ENCODE peak calls at places on chromosome 14, in six cellular contexts. T is SK-N-SH; U is fibroblast of lung; H is ovary; M is naive thymus-derived CD4-positive, alpha-beta T cell; C is CD8-positive, alpha-beta memory T cell. J is an unnamed sample. For H3K4me1 and H3K36me3, the result is how much of the 10 kb centered on the place peaks cover.

GRCh38 chr14:103078420-103078749 is 5.6 kb upstream of the LBHD2 start:
- DNase-seq in U (peak), M (peak), T (peak), C (peak), H (peak), J (peak)

GRCh38 chr14:88168498-88169165 is 154.4 kb downstream of the KCNK10 start:
- DNase-seq in U (peak), H (no peak), M (peak), C (peak), T (peak), J (peak)

GRCh38 chr14:39442293-39442692 is 10.1 kb upstream of the FBXO33 start:
- DNase-seq in M (no peak), U (peak), H (no peak), C (no peak), T (no peak), J (no peak)

GRCh38 chr14:44897844-44898151 is 63.9 kb downstream of the KLHL28 start:
- DNase-seq in C (no peak), H (no peak), U (no peak), T (no peak), M (no peak), J (no peak)

GRCh38 chr14:79342942-79343341 is 868.4 kb downstream of the DIO2 start:
- DNase-seq in U (no peak), C (no peak), T (no peak), M (no peak), H (no peak), J (no peak)

GRCh38 chr14:91315844-91316267 is 71.4 kb upstream of the GPR68 start:
- DNase-seq in H (no peak), C (peak), M (peak), U (no peak), T (no peak), J (peak)

GRCh38 chr14:86221755-86222154 is 691.8 kb downstream of the FLRT2 start:
- DNase-seq in M (no peak), T (no peak), H (no peak), U (no peak), C (no peak), J (no peak)

GRCh38 chr14:99772371-99773283 is 20.6 kb upstream of the EML1 start:
- DNase-seq in H (no peak), M (no peak), U (peak), T (no peak), C (no peak), J (no peak)

GRCh38 chr14:34199585-34199984 is 248.7 kb upstream of the EGLN3 start:
- DNase-seq in U (peak), C (no peak), H (no peak), M (no peak), T (no peak), J (no peak)

GRCh38 chr14:75069811-75070145 is 337 bp downstream of the ZC2HC1C start:
- DNase-seq in M (no peak), H (no peak), U (no peak), T (no peak), C (no peak), J (no peak)

GRCh38 chr14:22542360-22542759 is 46.7 kb downstream of the DAD1 start:
- DNase-seq in M (no peak), U (no peak), H (no peak), T (no peak), C (no peak), J (no peak)

GRCh38 chr14:53569471-53569870 is 387.2 kb downstream of the BMP4 start:
- DNase-seq in M (no peak), U (no peak), H (no peak), C (no peak), T (no peak), J (no peak)

GRCh38 chr14:100854435-100854834 is 28.5 kb downstream of the MEG3 start:
- DNase-seq in M (no peak), C (no peak), H (no peak), U (no peak), T (no peak), J (no peak)

GRCh38 chr14:55942101-55942645 is 176.0 kb upstream of the PELI2 start:
- DNase-seq in U (no peak), H (no peak), C (no peak), T (no peak), M (no peak), J (no peak)

GRCh38 chr14:100424504-100425453 is 101.6 kb downstream of the SLC25A47 start:
- DNase-seq in U (no peak), T (no peak), C (no peak), H (no peak), M (no peak), J (no peak)

GRCh38 chr14:36238666-36239363 is 62.3 kb upstream of the PTCSC3 start:
- DNase-seq in H (no peak), M (no peak), C (no peak), T (no peak), U (peak), J (no peak)

GRCh38 chr14:75454963-75455546 is 27.2 kb downstream of the JDP2 start:
- DNase-seq in T (peak), H (peak), C (no peak), U (peak), M (no peak), J (no peak)

GRCh38 chr14:32006267-32007110 is 70.6 kb upstream of the ARHGAP5 start:
- DNase-seq in M (no peak), C (no peak), T (no peak), U (peak), H (no peak), J (no peak)

GRCh38 chr14:101028971-101029667 is 125.6 kb upstream of the RTL1 start:
- DNase-seq in M (no peak), H (no peak), U (no peak), T (no peak), C (no peak), J (no peak)

GRCh38 chr14:90655829-90656228 is 160.4 kb downstream of the TTC7B start:
- DNase-seq in T (no peak), C (no peak), M (no peak), U (no peak), H (no peak), J (no peak)

GRCh38 chr14:72615511-72616121 is 278.3 kb downstream of the DPF3 start:
- DNase-seq in U (peak), C (no peak), M (no peak), T (no peak), H (no peak), J (no peak)

GRCh38 chr14:24179294-24179960 is 7.5 kb downstream of the REC8 start:
- DNase-seq in H (no peak), T (no peak), U (no peak), M (no peak), C (no peak), J (no peak)

GRCh38 chr14:34981743-34982420 is 910 bp upstream of the SRP54 start:
- DNase-seq in T (peak), U (peak), C (peak), M (peak), H (peak), J (no peak)

GRCh38 chr14:92607702-92608429 is 94.3 kb downstream of the RIN3 start:
- DNase-seq in T (no peak), U (peak), C (no peak), M (no peak), H (no peak), J (no peak)

GRCh38 chr14:91924871-91925726 is 22.4 kb downstream of the FBLN5 start:
- DNase-seq in H (no peak), C (no peak), U (peak), T (no peak), M (no peak), J (no peak)

GRCh38 chr14:86654558-86655184 is 1124.7 kb downstream of the FLRT2 start:
- DNase-seq in T (peak), C (no peak), H (no peak), U (peak), M (no peak), J (peak)

GRCh38 chr14:66117600-66117999 is 368.6 kb upstream of the CCDC196 start:
- DNase-seq in M (no peak), C (no peak), T (no peak), U (peak), H (no peak), J (no peak)

GRCh38 chr14:83419420-83419819 is 1885.8 kb upstream of the SEL1L start:
- DNase-seq in U (no peak), T (no peak), H (no peak), M (no peak), C (no peak), J (no peak)

GRCh38 chr14:96479435-96480146 is 22.6 kb upstream of the PAPOLA start:
- DNase-seq in U (no peak), H (no peak), T (no peak), M (no peak), C (no peak), J (no peak)

GRCh38 chr14:105878125-105878524 is 351.7 kb downstream of the TMEM121 start:
- DNase-seq in H (no peak), U (no peak), C (no peak), T (no peak), M (no peak), J (peak)

GRCh38 chr14:104110491-104111209 is 25.1 kb downstream of the ASPG start:
- DNase-seq in H (peak), U (no peak), M (no peak), C (no peak), T (peak), J (no peak)

GRCh38 chr14:97306785-97307246 is 509.6 kb downstream of the VRK1 start:
- DNase-seq in H (no peak), C (no peak), U (peak), T (no peak), M (no peak), J (no peak)

GRCh38 chr14:87102979-87103378 is 890.0 kb downstream of the GALC start:
- DNase-seq in T (no peak), M (no peak), U (peak), H (no peak), C (no peak), J (no peak)

GRCh38 chr14:101636081-101636560 is 74.8 kb downstream of the DIO3 start:
- DNase-seq in U (peak), C (no peak), H (no peak), T (no peak), M (no peak), J (no peak)

GRCh38 chr14:34029921-34030334 is 79.1 kb upstream of the EGLN3 start:
- DNase-seq in U (peak), T (no peak), H (peak), C (no peak), M (no peak), J (no peak)

GRCh38 chr14:35333797-35334743 is 41.9 kb downstream of the PSMA6 start:
- DNase-seq in U (no peak), H (no peak), T (peak), C (no peak), M (no peak), J (peak)

GRCh38 chr14:72740966-72741835 is 152.7 kb downstream of the DPF3 start:
- DNase-seq in U (no peak), C (no peak), H (no peak), T (no peak), M (no peak), J (no peak)

GRCh38 chr14:34873591-34874385 is 1.4 kb downstream of the BAZ1A start:
- DNase-seq in C (peak), U (peak), T (peak), M (peak), H (peak), J (peak)

GRCh38 chr14:34701808-34702207 is 12.6 kb downstream of the CFL2 start:
- DNase-seq in T (no peak), U (no peak), H (no peak), M (no peak), C (no peak), J (no peak)

GRCh38 chr14:70827366-70828151 is 18.2 kb upstream of the MAP3K9 start:
- DNase-seq in C (no peak), H (no peak), M (no peak), U (no peak), T (no peak), J (no peak)

GRCh38 chr14:60984225-60984624 is 3.2 kb downstream of the SLC38A6 start:
- DNase-seq in C (no peak), U (no peak), T (no peak), H (no peak), M (no peak), J (no peak)
- H3K4me3 ChIP-seq in C (no peak), U (peak), T (no peak), H (no peak), M (no peak), J (no peak)

GRCh38 chr14:68957688-68958248 is 21.3 kb downstream of the ACTN1 start:
- DNase-seq in U (no peak), H (no peak), C (no peak), M (no peak), T (no peak), J (no peak)

GRCh38 chr14:68956728-68957127 is 22.4 kb downstream of the ACTN1 start:
- DNase-seq in C (no peak), T (no peak), M (no peak), H (no peak), U (no peak), J (no peak)

GRCh38 chr14:68952544-68953535 is 26.3 kb downstream of the ACTN1 start:
- DNase-seq in C (peak), T (peak), M (no peak), H (peak), U (peak), J (no peak)

GRCh38 chr14:68958553-68958952 is 20.5 kb downstream of the ACTN1 start:
- DNase-seq in T (no peak), C (no peak), H (no peak), M (no peak), U (peak), J (no peak)

DNA sequence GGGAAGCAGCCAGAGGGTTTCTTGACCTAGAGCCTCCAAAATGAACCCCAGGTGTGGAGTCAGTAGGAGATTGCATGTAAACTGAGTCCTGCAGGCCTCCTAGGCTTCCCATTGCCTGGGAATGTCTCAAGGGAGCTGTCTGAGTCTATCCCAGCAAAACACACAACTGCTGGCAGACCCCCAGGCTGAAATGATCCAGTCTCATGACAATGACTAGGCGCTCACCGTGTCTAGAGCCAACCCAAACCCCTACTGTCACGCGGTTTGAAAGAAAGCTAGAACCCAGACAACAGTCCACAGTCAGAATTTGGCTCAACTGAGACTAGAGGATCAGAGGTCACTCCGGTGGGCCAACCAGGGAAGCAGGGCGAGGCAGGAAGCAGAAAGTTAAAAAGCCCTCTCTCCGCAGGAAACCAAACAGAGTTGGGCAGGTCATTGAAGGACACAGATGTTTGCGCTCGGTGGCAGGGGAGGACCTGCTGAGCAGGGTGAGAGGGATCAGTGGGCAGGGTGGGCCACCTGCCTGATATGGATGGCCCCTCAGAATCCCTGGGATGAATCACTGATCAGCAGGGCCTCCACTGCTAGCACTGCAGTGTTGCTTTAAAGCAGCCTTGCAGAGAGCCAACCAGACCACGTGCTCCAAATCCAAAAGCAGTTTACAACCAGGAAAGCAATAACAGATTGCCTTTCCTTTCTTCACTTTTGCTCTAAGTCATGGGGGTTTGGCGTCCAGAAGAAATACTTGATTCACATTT is 23.8 kb downstream of the ACTN1 start:
- DNase-seq in C (no peak), M (no peak), H (no peak), U (peak), T (no peak), J (no peak)
- H3K4me1 ChIP-seq in C (half or more), M (half or more), H (under half), U (half or more), T (half or more), J (under half)

GRCh38 chr14:50744242-50744641 is 76.1 kb upstream of the SAV1 start:
- DNase-seq in T (no peak), C (no peak), M (no peak), H (no peak), U (no peak), J (no peak)
- H3K36me3 ChIP-seq in T (under half), C (half or more), M (under half), H (under half), U (under half), J (half or more)

GRCh38 chr14:77746064-77746463 is 14.9 kb downstream of the SNW1 start:
- DNase-seq in H (no peak), T (no peak), U (no peak), M (no peak), C (no peak), J (no peak)
- H3K4me3 ChIP-seq in H (no peak), T (no peak), U (no peak), M (no peak), C (no peak), J (no peak)

DNA sequence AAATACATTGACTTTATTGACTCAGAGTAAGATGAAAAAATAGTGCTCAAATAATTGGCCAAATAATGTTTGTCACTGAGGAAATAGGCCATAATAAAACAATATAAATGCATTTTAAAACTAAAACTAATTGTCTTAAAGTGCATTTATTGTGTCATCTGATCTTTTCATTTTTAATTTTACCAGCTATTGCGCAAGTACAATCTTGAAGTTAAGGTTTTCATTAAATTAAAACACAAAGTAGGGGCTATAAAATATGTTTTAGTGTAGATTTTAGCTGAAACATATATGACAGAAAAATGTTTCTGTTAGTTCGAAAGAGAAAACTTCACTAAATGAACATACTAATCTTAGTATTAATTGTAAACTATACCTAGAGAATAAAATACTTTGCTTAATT is 832.8 kb downstream of the FSCB start:
- DNase-seq in U (no peak), C (no peak), T (no peak), M (no peak), H (no peak), J (no peak)
- H3K4me1 ChIP-seq in U (under half), C (under half), T (under half), M (under half), H (under half), J (under half)

GRCh38 chr14:95433094-95433478 is 83.4 kb downstream of the SYNE3 start:
- DNase-seq in U (no peak), H (no peak), T (no peak), C (no peak), M (no peak), J (no peak)

GRCh38 chr14:95436348-95436747 is 80.1 kb downstream of the SYNE3 start:
- DNase-seq in H (no peak), C (no peak), M (no peak), T (no peak), U (no peak), J (no peak)

GRCh38 chr14:95432152-95433093 is 84.0 kb downstream of the SYNE3 start:
- DNase-seq in C (no peak), H (peak), T (peak), U (peak), M (no peak), J (no peak)

GRCh38 chr14:95431199-95432145 is 85.0 kb downstream of the SYNE3 start:
- DNase-seq in M (no peak), U (peak), C (no peak), H (no peak), T (peak), J (peak)

GRCh38 chr14:95434161-95434560 is 82.3 kb downstream of the SYNE3 start:
- DNase-seq in M (no peak), T (no peak), C (no peak), U (no peak), H (no peak), J (no peak)
- H3K36me3 ChIP-seq in M (under half), T (under half), C (under half), U (under half), H (under half), J (half or more)

GRCh38 chr14:94348836-94349235 is 25.7 kb upstream of the SERPINA6 start:
- DNase-seq in T (no peak), U (no peak), M (no peak), C (no peak), H (no peak), J (no peak)
- H3K4me3 ChIP-seq in T (no peak), U (no peak), M (no peak), C (no peak), H (no peak), J (no peak)

GRCh38 chr14:73762375-73762822 is 48.2 kb upstream of the PNMA1 start:
- DNase-seq in U (no peak), M (no peak), T (no peak), H (no peak), C (no peak), J (peak)
- H3K4me1 ChIP-seq in U (under half), M (half or more), T (under half), H (under half), C (half or more), J (under half)

DNA sequence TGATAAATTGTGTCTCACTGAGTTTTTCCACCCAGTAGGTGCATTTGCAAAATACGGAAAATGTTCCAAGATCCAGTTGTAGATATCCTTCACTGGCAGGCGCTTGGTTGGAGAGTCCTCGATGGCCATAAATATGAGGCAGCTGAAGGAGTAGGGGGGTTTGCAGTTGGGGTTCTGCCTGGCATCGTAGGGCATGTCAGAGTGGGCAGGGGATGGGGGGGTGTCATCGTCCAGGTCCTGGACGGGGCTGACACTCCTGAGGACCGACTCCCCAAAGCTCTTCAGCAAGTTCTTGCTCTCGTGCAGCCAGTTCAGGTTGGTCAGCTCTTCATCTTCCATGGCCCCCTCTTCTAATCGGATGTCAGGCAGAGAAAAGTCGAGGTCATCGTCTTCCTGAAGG is 5.1 kb downstream of the FOXN3 start:
- DNase-seq in C (no peak), U (no peak), M (no peak), H (no peak), T (no peak), J (no peak)
- H3K36me3 ChIP-seq in C (under half), U (under half), M (under half), H (under half), T (under half), J (under half)